ENCODE peak calls at places on chromosomes 7 and 10, in eight cellular contexts. U, C, Y, A, E, B, O and S are unnamed samples.

GRCh38 chr10:17673517-17674051 is 29.6 kb downstream of the STAM start:
- DNase-seq in Y (peak), U (no peak), O (no peak), E (no peak), B (peak), C (no peak), A (peak), S (peak)

GRCh38 chr10:49323896-49324270 is 24.9 kb downstream of the C10orf71 start:
- DNase-seq in C (no peak), E (no peak), B (no peak), O (no peak), A (no peak), U (no peak), Y (no peak), S (no peak)

GRCh38 chr7:14995774-14996173 is 93.2 kb upstream of the DGKB start:
- DNase-seq in Y (peak), O (no peak), B (no peak), C (no peak), A (peak), U (no peak), E (no peak), S (no peak)

GRCh38 chr10:94439275-94439861 is 37.0 kb downstream of the TBC1D12 start:
- DNase-seq in C (no peak), B (peak), Y (peak), A (peak), U (no peak), E (no peak), O (peak), S (peak)

GRCh38 chr10:131000737-131001136 is 310.8 kb downstream of the TCERG1L start:
- DNase-seq in U (no peak), Y (no peak), E (no peak), B (no peak), C (no peak), A (no peak), O (no peak), S (no peak)

GRCh38 chr10:28236641-28237040 is 66.2 kb downstream of the MPP7 start:
- DNase-seq in E (no peak), C (no peak), B (no peak), U (no peak), O (no peak), Y (peak), A (no peak), S (no peak)

GRCh38 chr10:93573051-93573909 is 6.8 kb downstream of the FFAR4 start:
- DNase-seq in B (no peak), U (no peak), Y (no peak), O (no peak), A (no peak), C (no peak), E (peak), S (no peak)

GRCh38 chr7:152145853-152146466 is 120.5 kb downstream of the GALNT11 start:
- DNase-seq in U (no peak), O (peak), A (peak), E (no peak), B (peak), Y (peak), C (no peak), S (peak)

GRCh38 chr7:71638108-71638507 is 506.2 kb downstream of the GALNT17 start:
- DNase-seq in O (no peak), A (no peak), B (no peak), C (no peak), Y (no peak), E (no peak), U (no peak), S (no peak)

GRCh38 chr7:41579961-41580935 is 122.6 kb downstream of the INHBA start:
- DNase-seq in E (no peak), U (no peak), O (peak), C (no peak), Y (peak), B (peak), A (peak), S (peak)

GRCh38 chr7:24283559-24283899 is 461 bp upstream of the NPY start:
- DNase-seq in A (no peak), O (no peak), U (no peak), E (no peak), Y (peak), C (peak), B (no peak), S (no peak)

GRCh38 chr7:20776942-20777341 is 9.7 kb downstream of the SP8 start:
- DNase-seq in B (no peak), U (no peak), Y (no peak), C (no peak), A (no peak), E (no peak), O (no peak), S (no peak)

GRCh38 chr7:101893326-101894085 is 76.1 kb downstream of the CUX1 start:
- DNase-seq in B (no peak), E (no peak), A (no peak), C (no peak), O (no peak), Y (no peak), U (no peak), S (no peak)

GRCh38 chr7:33904680-33905388 is 505 bp upstream of the BMPER start:
- DNase-seq in A (peak), B (peak), O (peak), U (peak), C (peak), Y (peak), E (no peak), S (no peak)

GRCh38 chr10:3757638-3758490 is 27.1 kb downstream of the KLF6 start:
- DNase-seq in B (peak), U (no peak), O (no peak), Y (no peak), E (no peak), C (peak), A (no peak), S (no peak)

GRCh38 chr7:91182819-91183405 is 81.3 kb upstream of the FZD1 start:
- DNase-seq in E (no peak), A (peak), B (peak), U (no peak), C (no peak), O (peak), Y (peak), S (peak)

GRCh38 chr7:830069-830468 is 2.2 kb upstream of the SUN1 start:
- DNase-seq in B (no peak), E (no peak), Y (no peak), U (peak), C (peak), O (no peak), A (no peak), S (no peak)

GRCh38 chr7:832292-832967 is at the start of gene SUN1:
- DNase-seq in B (peak), E (peak), Y (peak), U (peak), A (peak), C (peak), O (peak), S (peak)

GRCh38 chr7:832968-833424 is 720 bp downstream of the SUN1 start:
- DNase-seq in O (no peak), U (no peak), E (no peak), C (peak), A (no peak), Y (no peak), B (no peak), S (no peak)

GRCh38 chr7:833601-834258 is 1.5 kb downstream of the SUN1 start:
- DNase-seq in C (peak), O (no peak), U (peak), E (no peak), Y (peak), A (no peak), B (no peak), S (no peak)

DNA sequence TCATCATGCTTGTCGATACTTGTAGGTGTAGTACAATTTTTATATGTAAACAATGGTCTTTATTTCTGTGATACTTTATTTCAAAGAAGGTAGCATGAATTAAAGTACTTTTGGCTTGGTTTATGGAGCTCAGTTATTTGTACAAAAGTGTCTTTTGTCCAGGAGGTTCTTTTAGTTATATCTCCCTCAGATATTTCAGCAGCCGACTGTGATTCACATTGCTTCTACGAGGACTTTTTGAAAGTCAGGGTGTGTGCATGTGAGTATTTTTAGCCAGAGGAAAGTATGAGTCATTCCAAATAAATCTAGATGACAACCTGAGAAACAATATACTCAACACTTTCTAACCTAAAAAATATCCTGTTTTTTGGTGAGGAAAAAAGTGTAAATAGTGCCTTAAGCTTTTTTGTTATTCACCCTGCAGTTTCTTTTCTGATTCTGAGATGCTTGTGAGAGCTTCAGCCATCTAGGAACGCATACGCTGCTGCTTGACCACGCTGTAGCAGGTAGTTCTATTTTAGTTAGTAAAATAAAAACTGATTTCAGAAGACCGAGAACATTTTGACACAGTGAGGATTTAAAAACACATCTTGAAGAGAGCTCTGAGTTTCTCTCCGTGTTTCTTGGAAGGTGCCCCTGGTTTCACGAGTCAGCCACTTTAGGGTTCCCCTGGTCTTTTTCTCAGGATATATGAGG is 532 bp upstream of the SUN1 start:
- DNase-seq in Y (peak), E (no peak), A (peak), B (peak), C (no peak), U (no peak), O (peak), S (peak)
- H3K4me3 ChIP-seq in Y (peak), E (no peak), A (peak), B (peak), C (no peak), U (no peak), O (peak), S (peak)

GRCh38 chr10:109427421-109427820 is 495.9 kb downstream of the XPNPEP1 start:
- DNase-seq in A (peak), C (no peak), B (peak), O (no peak), E (no peak), U (no peak), Y (peak), S (no peak)
- TF ChIP-seq CTCF in A (peak), C (no peak), B (no peak), O (no peak), E (no peak), U (no peak), Y (peak), S (peak)

GRCh38 chr7:95491634-95492314 is 6.0 kb downstream of the ASB4 start:
- DNase-seq in O (no peak), E (no peak), A (no peak), C (no peak), B (peak), Y (peak), U (no peak), S (no peak)
- H3K4me3 ChIP-seq in O (no peak), E (no peak), A (no peak), C (no peak), B (no peak), Y (no peak), U (no peak), S (no peak)

GRCh38 chr7:108299251-108300014 is 156.8 kb downstream of the NRCAM start:
- DNase-seq in C (no peak), E (no peak), B (peak), O (peak), A (peak), Y (peak), U (no peak), S (no peak)
- TF ChIP-seq CTCF in C (no peak), E (no peak), B (no peak), O (no peak), A (no peak), Y (no peak), U (no peak), S (no peak)

GRCh38 chr10:84195044-84195830 is 900 bp downstream of the CDHR1 start:
- DNase-seq in B (no peak), A (no peak), U (peak), Y (no peak), E (no peak), C (no peak), O (no peak), S (no peak)
- H3K4me3 ChIP-seq in B (no peak), A (no peak), U (peak), Y (no peak), E (no peak), C (peak), O (no peak), S (no peak)

DNA sequence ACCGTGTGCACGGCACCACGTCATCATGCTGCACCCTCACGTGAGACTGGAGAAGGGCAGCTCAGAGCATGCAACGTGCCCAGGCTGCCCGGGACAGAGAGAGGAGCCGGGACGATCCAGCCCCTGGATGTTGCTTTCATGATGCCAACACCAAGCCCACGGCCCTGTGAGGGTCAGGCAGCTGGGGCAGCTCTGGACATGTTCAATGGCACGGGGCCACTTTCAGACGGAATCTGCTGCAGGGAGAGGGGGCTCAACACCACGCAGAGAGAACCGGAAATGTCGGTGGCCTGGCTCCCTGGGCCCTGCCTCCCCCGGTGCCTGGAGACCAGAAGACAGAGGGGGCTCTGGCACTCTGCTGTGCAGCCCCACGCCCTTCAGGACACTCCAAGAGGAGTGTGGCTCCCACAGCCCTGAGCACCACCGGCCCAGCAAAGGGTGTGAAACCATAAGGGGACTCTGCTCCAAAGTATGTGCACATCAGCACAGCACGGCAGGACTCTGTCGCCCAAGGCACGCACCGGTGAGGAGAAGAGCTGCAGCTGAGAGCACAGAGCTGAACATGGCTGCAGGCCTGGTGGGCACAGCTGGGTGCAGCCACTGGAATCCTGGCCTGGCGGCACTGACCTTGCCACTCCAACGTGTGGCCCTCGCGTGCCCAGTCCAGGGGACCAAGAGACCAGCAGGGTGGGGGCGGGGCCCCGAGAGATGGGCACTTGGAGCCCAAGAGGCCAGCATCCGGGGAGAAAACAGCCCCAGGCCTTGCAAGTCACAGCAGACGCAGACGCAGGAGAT is 70.3 kb upstream of the PDGFA start:
- DNase-seq in Y (no peak), O (no peak), U (no peak), C (peak), A (no peak), B (no peak), E (peak), S (no peak)
- TF ChIP-seq CTCF in Y (no peak), O (no peak), U (no peak), C (no peak), A (no peak), B (no peak), E (no peak), S (no peak)

GRCh38 chr7:12687213-12688171 is at the start of gene ARL4A:
- DNase-seq in B (peak), O (peak), A (peak), E (peak), Y (peak), C (peak), U (peak), S (peak)

GRCh38 chr7:12692035-12692434 is 4.6 kb downstream of the ARL4A start:
- DNase-seq in O (peak), B (no peak), A (no peak), Y (no peak), E (no peak), U (no peak), C (no peak), S (no peak)

GRCh38 chr7:12686894-12687212 is 580 bp upstream of the ARL4A start:
- DNase-seq in C (no peak), O (no peak), U (no peak), A (no peak), B (no peak), Y (no peak), E (no peak), S (no peak)

GRCh38 chr7:12692479-12693259 is 5.2 kb downstream of the ARL4A start:
- DNase-seq in E (no peak), C (no peak), O (peak), Y (no peak), B (no peak), U (no peak), A (no peak), S (no peak)

GRCh38 chr7:12690041-12690878 is 2.8 kb downstream of the ARL4A start:
- DNase-seq in C (no peak), O (peak), A (no peak), Y (no peak), E (no peak), B (no peak), U (no peak), S (no peak)
- H3K4me3 ChIP-seq in C (peak), O (peak), A (peak), Y (peak), E (peak), B (peak), U (no peak), S (peak)

DNA sequence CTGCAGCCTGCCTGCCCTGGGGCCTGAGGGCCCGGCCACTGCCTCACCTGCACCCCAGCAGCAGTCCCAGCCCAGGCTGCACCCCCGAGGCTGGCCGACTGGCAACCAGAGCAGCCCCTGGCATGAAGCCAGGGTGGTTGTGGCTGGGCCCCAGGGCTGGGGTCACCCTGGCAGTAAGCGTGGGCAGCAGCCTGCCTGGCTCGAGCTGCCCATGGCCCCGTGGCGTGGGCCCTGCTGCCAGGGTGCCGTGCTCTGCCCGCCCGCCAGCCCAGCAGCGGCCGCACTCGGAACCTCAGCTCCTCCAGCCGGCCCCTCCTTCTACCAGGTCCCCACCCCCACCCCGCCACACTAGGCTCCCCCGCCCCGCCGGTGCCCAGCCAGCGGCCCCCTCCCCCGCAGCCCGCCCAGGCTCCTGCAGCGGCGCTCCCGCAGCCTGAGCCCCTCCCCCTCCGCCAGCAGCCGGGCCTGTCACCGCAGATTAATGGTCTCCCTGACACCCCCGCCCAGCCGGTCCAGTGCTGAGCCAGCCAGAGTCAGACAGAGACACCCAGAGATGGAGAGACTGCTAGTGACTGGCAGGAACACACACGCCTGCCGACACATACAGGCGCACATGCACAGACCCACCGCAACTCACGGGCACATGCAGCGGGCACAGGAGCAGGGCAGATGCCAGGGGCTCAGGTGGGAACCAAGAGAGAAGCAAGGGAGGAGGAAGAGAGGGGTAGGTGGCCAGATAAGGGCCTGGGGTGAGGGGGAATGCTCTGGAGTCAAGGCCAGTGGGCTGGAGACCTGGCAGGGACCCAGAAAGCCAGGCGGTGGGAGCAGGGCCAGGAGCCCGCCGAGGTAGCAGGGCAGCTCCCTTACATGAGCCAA is 22.4 kb downstream of the KCNH2 start:
- DNase-seq in A (peak), C (peak), B (no peak), U (peak), E (no peak), O (no peak), Y (peak), S (no peak)
- TF ChIP-seq CTCF in A (no peak), C (no peak), B (no peak), U (no peak), E (no peak), O (no peak), Y (no peak), S (no peak)